ENCODE peak calls at places on chromosomes 12 and 14, in eight cellular contexts. A, B, Q, G, Z, L, K and H are unnamed samples.

GRCh38 chr12:46617167-46617566 is 208.6 kb downstream of the SLC38A4 start:
- DNase-seq in A (no peak), B (no peak), Q (no peak), G (no peak), Z (no peak), L (peak; percentile 42), K (no peak), H (no peak)

GRCh38 chr14:70660967-70661871 is 19.5 kb downstream of the TTC9 start:
- DNase-seq in A (peak; percentile 20), B (no peak), Q (no peak), G (no peak), Z (no peak), L (no peak), K (peak; percentile 50), H (peak; percentile 44)

GRCh38 chr12:116106870-116107269 is 170.6 kb downstream of the MED13L start:
- DNase-seq in A (no peak), B (no peak), Q (no peak), G (no peak), Z (no peak), L (no peak), K (no peak), H (no peak)

GRCh38 chr12:54191126-54191525 is 2.3 kb upstream of the SMUG1 start:
- DNase-seq in A (no peak), B (no peak), Q (no peak), G (no peak), Z (no peak), L (no peak), K (no peak), H (no peak)

GRCh38 chr12:121170581-121171260 is 38.0 kb downstream of the P2RX7 start:
- DNase-seq in A (no peak), B (no peak), Q (no peak), G (peak; percentile 15), Z (no peak), L (peak; percentile 40), K (no peak), H (no peak)

GRCh38 chr12:124556896-124557501 is 10.4 kb downstream of the NCOR2 start:
- DNase-seq in A (no peak), B (no peak), Q (no peak), G (no peak), Z (no peak), L (no peak), K (no peak), H (no peak)

GRCh38 chr12:50635857-50636256 is 128.0 kb upstream of the ATF1 start:
- DNase-seq in A (no peak), B (no peak), Q (no peak), G (no peak), Z (no peak), L (no peak), K (no peak), H (no peak)

GRCh38 chr12:49092086-49092815 is 2.4 kb downstream of the DHH start:
- DNase-seq in A (no peak), B (peak; percentile 89), Q (peak; percentile 55), G (no peak), Z (peak; percentile 69), L (no peak), K (peak; percentile 77), H (peak; percentile 38)

GRCh38 chr14:97713023-97713422 is 915.8 kb downstream of the VRK1 start:
- DNase-seq in A (no peak), B (no peak), Q (no peak), G (no peak), Z (no peak), L (peak; percentile 28), K (no peak), H (no peak)

GRCh38 chr12:119259483-119259882 is 75.0 kb upstream of the CCDC60 start:
- DNase-seq in A (no peak), B (no peak), Q (no peak), G (no peak), Z (no peak), L (no peak), K (no peak), H (no peak)

GRCh38 chr12:58310368-58310767 is 369.0 kb downstream of the ATP23 start:
- DNase-seq in A (no peak), B (no peak), Q (no peak), G (peak; percentile 39), Z (peak; percentile 28), L (peak; percentile 72), K (no peak), H (no peak)

GRCh38 chr12:76740501-76740900 is 23.4 kb upstream of the ZDHHC17 start:
- DNase-seq in A (no peak), B (no peak), Q (no peak), G (no peak), Z (no peak), L (no peak), K (no peak), H (no peak)

GRCh38 chr14:60639677-60640076 is 9.6 kb downstream of the SIX1 start:
- DNase-seq in A (no peak), B (no peak), Q (no peak), G (no peak), Z (no peak), L (no peak), K (no peak), H (no peak)

GRCh38 chr14:49551569-49551968 is 34.6 kb downstream of the RPS29 start:
- DNase-seq in A (no peak), B (no peak), Q (no peak), G (no peak), Z (no peak), L (no peak), K (no peak), H (no peak)

GRCh38 chr12:65415826-65416225 is 137.3 kb downstream of the MSRB3 start:
- DNase-seq in A (no peak), B (peak; percentile 23), Q (no peak), G (no peak), Z (no peak), L (peak; percentile 22), K (no peak), H (no peak)